ENCODE peak calls at places on chromosomes 1 and 21, in five cellular contexts. M is coronary artery, C is lower lobe of right lung, F is fibroblast of villous mesenchyme, W is fibroblast of the aortic adventitia. I is an unnamed sample.

GRCh38 chr21:38027901-38028300 is 111.6 kb upstream of the KCNJ6 start:
- DNase-seq in M (no peak), C (no peak), F (peak), W (peak), I (no peak)

GRCh38 chr1:190046231-190046630 is 431.4 kb downstream of the BRINP3 start:
- DNase-seq in M (no peak), C (no peak), F (no peak), W (no peak), I (no peak)

GRCh38 chr1:243587823-243588560 is 262.1 kb downstream of the AKT3 start:
- DNase-seq in M (no peak), C (no peak), F (no peak), W (no peak), I (no peak)

GRCh38 chr21:41043008-41043407 is 125.0 kb upstream of the BACE2 start:
- DNase-seq in M (no peak), C (no peak), F (no peak), W (no peak), I (no peak)

GRCh38 chr1:167529829-167530474 is 11.6 kb upstream of the CD247 start:
- DNase-seq in M (no peak), C (no peak), F (peak), W (no peak), I (no peak)

GRCh38 chr1:163440090-163440489 is 118.3 kb downstream of the NUF2 start:
- DNase-seq in M (no peak), C (no peak), F (no peak), W (no peak), I (no peak)

GRCh38 chr1:100700586-100700985 is 19.0 kb upstream of the VCAM1 start:
- DNase-seq in M (no peak), C (no peak), F (peak), W (no peak), I (no peak)

GRCh38 chr1:17799642-17800041 is 44.5 kb downstream of the ACTL8 start:
- DNase-seq in M (peak), C (no peak), F (no peak), W (no peak), I (no peak)

GRCh38 chr1:84412316-84412942 is 14.1 kb downstream of the DNASE2B start:
- DNase-seq in M (no peak), C (no peak), F (peak), W (peak), I (no peak)

GRCh38 chr1:78792756-78793155 is 143.1 kb downstream of the IFI44 start:
- DNase-seq in M (no peak), C (no peak), F (peak), W (no peak), I (no peak)

GRCh38 chr1:179061360-179062282 is 20.2 kb upstream of the TOR3A start:
- DNase-seq in M (no peak), C (no peak), F (no peak), W (no peak), I (no peak)

GRCh38 chr1:64340361-64340760 is 129.6 kb upstream of the CACHD1 start:
- DNase-seq in M (no peak), C (no peak), F (no peak), W (no peak), I (no peak)

GRCh38 chr1:27963393-27963792 is 3.6 kb downstream of the XKR8 start:
- DNase-seq in M (no peak), C (no peak), F (no peak), W (no peak), I (no peak)

GRCh38 chr1:98761238-98761637 is 99.7 kb downstream of the SNX7 start:
- DNase-seq in M (no peak), C (no peak), F (no peak), W (no peak), I (no peak)

GRCh38 chr1:33985656-33986055 is 121.8 kb downstream of the HMGB4 start:
- DNase-seq in M (no peak), C (no peak), F (no peak), W (peak), I (no peak)

DNA sequence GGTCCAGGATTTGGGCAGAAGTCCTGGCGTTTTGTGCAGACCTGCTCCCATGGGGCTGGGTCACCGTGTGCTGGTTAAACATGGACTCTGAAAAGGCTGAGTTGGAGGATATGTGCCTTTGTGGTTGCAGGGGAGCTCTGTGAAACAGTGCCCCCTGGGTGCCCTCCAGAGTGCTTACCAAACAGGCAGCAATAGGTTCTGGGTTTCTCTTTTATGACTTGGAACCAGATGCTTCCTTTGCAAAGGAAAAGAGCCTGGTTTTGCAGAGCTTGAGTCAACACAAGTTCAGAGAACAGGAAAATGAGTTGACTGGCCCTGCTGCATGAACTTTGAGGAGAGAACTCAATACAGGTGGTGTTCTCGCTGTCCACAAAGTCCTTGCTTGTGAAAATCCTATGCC is 288.9 kb downstream of the TM2D1 start:
- DNase-seq in M (no peak), C (no peak), F (peak), W (peak), I (no peak)
- TF ChIP-seq CTCF in M (no peak), C (no peak), F (peak), W (no peak), I (no peak)

GRCh38 chr1:230315099-230315498 is 111.0 kb downstream of the PGBD5 start:
- DNase-seq in M (no peak), C (no peak), F (no peak), W (no peak), I (no peak)
- TF ChIP-seq CTCF in M (no peak), C (no peak), F (no peak), W (no peak), I (no peak)

GRCh38 chr1:200279810-200280411 is 129.9 kb downstream of the ZNF281 start:
- DNase-seq in M (no peak), C (no peak), F (peak), W (peak), I (peak)
- TF ChIP-seq CTCF in M (peak), C (peak), F (peak), W (peak), I (peak)

GRCh38 chr1:116881879-116882520 is 27.7 kb upstream of the PTGFRN start:
- DNase-seq in M (peak), C (peak), F (peak), W (peak), I (peak)
- TF ChIP-seq CTCF in M (no peak), C (peak), F (no peak), W (peak), I (no peak)

DNA sequence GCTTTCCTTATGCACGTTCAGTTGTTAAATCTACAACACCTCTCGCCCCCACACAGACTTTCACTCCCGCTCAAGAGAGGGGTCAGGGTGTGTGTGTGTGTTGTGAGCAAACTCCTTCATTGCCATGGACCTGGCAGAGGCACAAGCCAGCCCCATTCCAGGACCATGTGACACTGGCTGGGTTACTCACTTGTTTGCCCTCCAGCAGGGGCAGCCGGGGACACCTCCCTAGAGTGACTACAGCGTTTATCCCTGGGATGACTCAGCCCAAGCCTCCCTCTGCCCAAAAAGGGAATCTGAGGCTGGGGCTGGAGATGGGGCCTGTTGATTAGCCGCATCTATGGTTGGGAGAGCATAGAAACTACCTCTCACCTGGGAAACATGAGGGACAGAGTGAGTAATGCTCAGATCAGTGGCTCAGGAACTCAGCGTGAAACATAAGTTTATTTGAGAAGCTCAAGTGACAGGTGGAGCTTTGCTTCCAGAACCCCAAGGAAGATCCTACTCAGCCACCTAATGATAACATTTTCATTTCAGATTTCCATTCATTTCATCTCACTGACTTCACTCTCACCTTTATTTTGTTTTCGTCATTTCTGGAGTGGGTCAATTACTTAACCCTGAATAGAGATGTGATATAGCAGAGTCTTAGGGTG is 145.3 kb upstream of the DUSP10 start:
- DNase-seq in M (no peak), C (peak), F (peak), W (peak), I (no peak)
- TF ChIP-seq CTCF in M (no peak), C (no peak), F (no peak), W (no peak), I (no peak)

I was measured in nephron progenitor cell.